ENCODE peak calls at places on chromosomes 13 and 19, in four cellular contexts. I, O, N and B are unnamed samples.

GRCh38 chr19:39109641-39110040 is 15.9 kb upstream of the PAK4 start:
- DNase-seq in I (no peak), O (no peak), N (no peak), B (no peak)

GRCh38 chr13:33270906-33271538 is 14.5 kb downstream of the STARD13 start:
- DNase-seq in I (no peak), O (no peak), N (no peak), B (no peak)

GRCh38 chr19:41926861-41927809 is 1.1 kb downstream of the ERFL start:
- DNase-seq in I (no peak), O (no peak), N (no peak), B (no peak)

GRCh38 chr13:101942535-101943157 is 459.2 kb downstream of the FGF14 start:
- DNase-seq in I (no peak), O (no peak), N (peak; percentile 49), B (no peak)

GRCh38 chr13:48144413-48145035 is 49.6 kb upstream of the MED4 start:
- DNase-seq in I (peak; percentile 38), O (peak; percentile 92), N (no peak), B (no peak)

GRCh38 chr13:107864543-107865460 is 350.5 kb downstream of the LIG4 start:
- DNase-seq in I (peak; percentile 20), O (peak; percentile 80), N (peak; percentile 90), B (peak; percentile 58)

GRCh38 chr19:20351244-20351643 is 184.2 kb downstream of the ZNF486 start:
- DNase-seq in I (no peak), O (no peak), N (no peak), B (no peak)

GRCh38 chr13:107799001-107799400 is 416.3 kb downstream of the LIG4 start:
- DNase-seq in I (no peak), O (peak; percentile 11), N (no peak), B (no peak)

GRCh38 chr13:110000534-110001345 is 214.4 kb upstream of the IRS2 start:
- DNase-seq in I (no peak), O (no peak), N (no peak), B (no peak)

GRCh38 chr13:106049171-106049570 is 486.3 kb downstream of the EFNB2 start:
- DNase-seq in I (no peak), O (no peak), N (no peak), B (no peak)

GRCh38 chr13:96821381-96821780 is 172.9 kb downstream of the OXGR1 start:
- DNase-seq in I (no peak), O (peak; percentile 39), N (no peak), B (no peak)

GRCh38 chr19:6014551-6015135 is 36.7 kb upstream of the RANBP3 start:
- DNase-seq in I (no peak), O (no peak), N (no peak), B (no peak)

GRCh38 chr19:53865918-53866696 is 1.6 kb upstream of the MYADM start:
- DNase-seq in I (peak; percentile 70), O (peak; percentile 63), N (peak; percentile 91), B (peak; percentile 73)

GRCh38 chr13:97295279-97296182 is 73.4 kb downstream of the MBNL2 start:
- DNase-seq in I (no peak), O (peak; percentile 75), N (no peak), B (no peak)

GRCh38 chr19:35408284-35409171 is 37.7 kb downstream of the GPR42 start:
- DNase-seq in I (no peak), O (no peak), N (no peak), B (no peak)

GRCh38 chr19:56245062-56245740 is 27.3 kb upstream of the EDDM13 start:
- DNase-seq in I (no peak), O (no peak), N (no peak), B (no peak)

GRCh38 chr19:11268783-11269267 is 6.5 kb upstream of the DOCK6 start:
- DNase-seq in I (no peak), O (peak; percentile 96), N (no peak), B (peak; percentile 77)

GRCh38 chr19:7924241-7924640 is 1.7 kb downstream of the CTXN1 start:
- DNase-seq in I (no peak), O (no peak), N (no peak), B (no peak)

GRCh38 chr13:76942363-76942762 is 5.9 kb upstream of the ACOD1 start:
- DNase-seq in I (no peak), O (no peak), N (no peak), B (no peak)

GRCh38 chr13:97125051-97125809 is 96.9 kb upstream of the MBNL2 start:
- DNase-seq in I (peak; percentile 16), O (peak; percentile 70), N (peak; percentile 38), B (no peak)

GRCh38 chr13:74070065-74070464 is 64.1 kb downstream of the KLF12 start:
- DNase-seq in I (peak; percentile 30), O (no peak), N (no peak), B (no peak)

GRCh38 chr13:83215627-83216026 is 666.6 kb downstream of the SLITRK1 start:
- DNase-seq in I (no peak), O (peak; percentile 85), N (no peak), B (no peak)

GRCh38 chr13:71879129-71879535 is 12.1 kb upstream of the DACH1 start:
- DNase-seq in I (peak; percentile 5), O (peak; percentile 69), N (peak; percentile 71), B (peak; percentile 28)

GRCh38 chr13:65613004-65613403 is 1617.1 kb downstream of the PCDH9 start:
- DNase-seq in I (no peak), O (no peak), N (peak; percentile 7), B (no peak)
- TF ChIP-seq CTCF in I (peak; percentile 34), O (peak; percentile 15), N (peak; percentile 54), B (no peak)

GRCh38 chr13:113726961-113727411 is 32.0 kb upstream of the TMEM255B start:
- DNase-seq in I (peak; percentile 18), O (no peak), N (no peak), B (no peak)
- TF ChIP-seq CTCF in I (no peak), O (no peak), N (no peak), B (no peak)

DNA sequence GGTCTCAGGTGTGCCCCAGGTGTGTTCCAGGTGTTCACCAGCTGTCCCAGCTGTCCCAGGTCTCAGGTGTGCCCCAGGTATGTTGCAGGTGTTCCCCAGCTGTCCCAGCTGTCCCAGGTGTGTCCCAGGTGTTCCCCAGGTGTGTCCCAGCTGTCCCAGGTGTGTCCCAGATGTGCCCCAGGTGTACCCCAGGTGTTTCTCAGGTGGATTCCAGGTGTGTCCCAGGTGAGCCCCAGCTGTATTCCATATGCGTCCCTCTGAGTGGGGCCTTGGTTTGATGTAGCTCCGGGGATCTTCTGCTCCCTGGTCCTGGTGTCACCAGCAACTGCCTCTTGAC is 727 bp upstream of the GRK1 start:
- DNase-seq in I (no peak), O (no peak), N (no peak), B (no peak)
- TF ChIP-seq CTCF in I (no peak), O (no peak), N (no peak), B (no peak)

GRCh38 chr19:45814851-45815481 is at the start of gene RSPH6A:
- DNase-seq in I (no peak), O (no peak), N (peak; percentile 34), B (peak; percentile 28)
- TF ChIP-seq CTCF in I (no peak), O (no peak), N (no peak), B (no peak)

GRCh38 chr19:16338470-16339360 is 14.1 kb downstream of the KLF2 start:
- DNase-seq in I (peak; percentile 86), O (peak; percentile 88), N (no peak), B (no peak)
- TF ChIP-seq CTCF in I (no peak), O (no peak), N (no peak), B (no peak)

GRCh38 chr19:43490759-43491158 is 13.8 kb downstream of the PHLDB3 start:
- DNase-seq in I (no peak), O (no peak), N (no peak), B (no peak)
- TF ChIP-seq CTCF in I (no peak), O (no peak), N (no peak), B (no peak)

GRCh38 chr19:1268392-1269064 is 604 bp upstream of the CIRBP start:
- DNase-seq in I (no peak), O (no peak), N (no peak), B (no peak)
- TF ChIP-seq CTCF in I (no peak), O (no peak), N (no peak), B (no peak)

GRCh38 chr19:28534740-28535351 is 678.1 kb downstream of the UQCRFS1 start:
- DNase-seq in I (no peak), O (no peak), N (no peak), B (no peak)

GRCh38 chr19:28526042-28526441 is 686.9 kb downstream of the UQCRFS1 start:
- DNase-seq in I (no peak), O (no peak), N (no peak), B (no peak)

GRCh38 chr19:28532765-28533341 is 680.1 kb downstream of the UQCRFS1 start:
- DNase-seq in I (no peak), O (no peak), N (no peak), B (no peak)

GRCh38 chr19:28531979-28532378 is 681.0 kb downstream of the UQCRFS1 start:
- DNase-seq in I (no peak), O (no peak), N (no peak), B (no peak)

DNA sequence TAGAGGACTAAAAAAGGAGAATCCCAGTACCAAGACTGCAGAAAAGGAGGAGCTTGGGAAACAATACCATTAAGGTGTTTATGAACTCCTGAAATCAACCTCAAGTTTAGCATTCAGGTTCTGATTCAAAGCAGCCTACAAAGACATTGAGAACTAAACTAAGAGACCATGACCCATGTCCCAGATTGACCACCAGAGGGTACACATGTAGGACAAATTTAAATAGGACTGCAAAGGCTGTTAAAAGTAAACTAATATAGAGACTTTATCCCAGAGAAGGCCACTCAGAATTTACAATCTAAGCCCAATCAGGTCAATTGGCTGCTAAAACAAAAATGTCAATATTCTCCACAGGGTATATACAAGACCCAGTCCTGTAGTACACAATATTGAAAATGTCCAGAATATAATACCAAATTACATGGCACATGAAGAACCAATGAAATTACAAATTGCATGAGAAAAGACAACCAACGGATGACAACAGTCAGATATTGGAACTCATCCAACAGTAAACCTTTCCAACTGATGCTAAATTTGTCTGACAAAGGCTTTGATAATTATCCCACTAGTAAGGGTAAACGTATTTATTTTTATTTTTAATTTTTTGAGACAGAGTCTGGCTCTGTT is 682.4 kb downstream of the UQCRFS1 start:
- DNase-seq in I (no peak), O (no peak), N (no peak), B (no peak)
- TF ChIP-seq CTCF in I (no peak), O (no peak), N (no peak), B (no peak)

DNA sequence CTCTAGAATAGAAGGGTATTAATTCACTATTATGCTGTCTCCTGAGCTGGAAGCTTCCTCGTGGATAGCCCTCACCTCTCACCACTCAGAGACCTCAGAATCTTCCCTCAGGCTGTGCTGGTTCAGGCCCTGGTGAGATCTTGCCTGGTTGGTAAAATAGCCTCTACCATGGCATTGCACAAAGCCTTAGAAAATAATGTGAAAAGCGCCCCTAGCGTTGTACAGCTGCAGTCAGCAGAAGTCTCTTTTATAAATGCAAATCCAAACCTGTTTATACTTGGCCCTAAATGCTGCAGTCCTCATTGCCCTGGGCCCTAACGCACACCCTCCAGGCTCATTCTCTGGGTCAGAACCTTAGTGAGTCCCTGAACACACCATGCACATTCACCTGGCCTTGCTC is 150.9 kb downstream of the KCTD15 start:
- DNase-seq in I (no peak), O (peak; percentile 1), N (peak; percentile 11), B (no peak)
- TF ChIP-seq CTCF in I (no peak), O (peak; percentile 19), N (peak; percentile 39), B (peak; percentile 21)

GRCh38 chr19:45178262-45179062 is at the start of gene BLOC1S3:
- DNase-seq in I (peak; percentile 100), O (peak; percentile 100), N (peak; percentile 100), B (peak; percentile 100)
- TF ChIP-seq CTCF in I (no peak), O (peak; percentile 11), N (peak; percentile 59), B (peak; percentile 66)